ENCODE peak calls at places on chromosomes 16 and 17, in six cellular contexts. One of them, this sample, is unnamed.

GRCh38 chr16:51393381-51394005 is 242.4 kb upstream of the SALL1 start:
- DNase-seq in DND-41: no peak
- DNase-seq in GM13977: no peak
- DNase-seq in pancreas: no peak
- DNase-seq in ovary: no peak
- DNase-seq in fibroblast of the aortic adventitia: peak
- DNase-seq in this sample: no peak

GRCh38 chr17:45745843-45746494 is 38.2 kb upstream of the CRHR1 start:
- DNase-seq in ovary: no peak
- DNase-seq in pancreas: no peak
- DNase-seq in GM13977: no peak
- DNase-seq in fibroblast of the aortic adventitia: no peak
- DNase-seq in DND-41: no peak
- DNase-seq in this sample: no peak

GRCh38 chr16:72976047-72976746 is 71.7 kb downstream of the ZFHX3 start:
- DNase-seq in fibroblast of the aortic adventitia: peak
- DNase-seq in GM13977: no peak
- DNase-seq in DND-41: no peak
- DNase-seq in pancreas: no peak
- DNase-seq in ovary: no peak
- DNase-seq in this sample: no peak

GRCh38 chr17:65438708-65439294 is 122.6 kb downstream of the AXIN2 start:
- DNase-seq in GM13977: no peak
- DNase-seq in pancreas: no peak
- DNase-seq in fibroblast of the aortic adventitia: no peak
- DNase-seq in ovary: no peak
- DNase-seq in DND-41: no peak
- DNase-seq in this sample: no peak

GRCh38 chr16:89051521-89052166 is 42.0 kb upstream of the ACSF3 start:
- DNase-seq in ovary: no peak
- DNase-seq in fibroblast of the aortic adventitia: no peak
- DNase-seq in pancreas: no peak
- DNase-seq in GM13977: no peak
- DNase-seq in DND-41: no peak
- DNase-seq in this sample: no peak

GRCh38 chr16:50609049-50609832 is 61.0 kb downstream of the NKD1 start:
- DNase-seq in DND-41: no peak
- DNase-seq in GM13977: no peak
- DNase-seq in pancreas: no peak
- DNase-seq in ovary: no peak
- DNase-seq in fibroblast of the aortic adventitia: no peak
- DNase-seq in this sample: no peak

GRCh38 chr17:42112552-42113176 is at the start of gene DHX58:
- DNase-seq in DND-41: peak
- DNase-seq in GM13977: peak
- DNase-seq in ovary: peak
- DNase-seq in pancreas: peak
- DNase-seq in fibroblast of the aortic adventitia: peak
- DNase-seq in this sample: peak

GRCh38 chr16:86821933-86822332 is 243.6 kb downstream of the FOXL1 start:
- DNase-seq in fibroblast of the aortic adventitia: no peak
- DNase-seq in DND-41: no peak
- DNase-seq in GM13977: no peak
- DNase-seq in pancreas: no peak
- DNase-seq in ovary: no peak
- DNase-seq in this sample: no peak

GRCh38 chr17:5931611-5932010 is 138.6 kb upstream of the WSCD1 start:
- DNase-seq in fibroblast of the aortic adventitia: no peak
- DNase-seq in DND-41: no peak
- DNase-seq in ovary: no peak
- DNase-seq in GM13977: no peak
- DNase-seq in pancreas: no peak
- DNase-seq in this sample: no peak

GRCh38 chr16:4246777-4247476 is 5.0 kb upstream of the SRL start:
- DNase-seq in pancreas: no peak
- DNase-seq in ovary: no peak
- DNase-seq in fibroblast of the aortic adventitia: no peak
- DNase-seq in GM13977: no peak
- DNase-seq in DND-41: no peak
- DNase-seq in this sample: no peak

GRCh38 chr16:86924537-86924936 is 346.2 kb downstream of the FOXL1 start:
- DNase-seq in ovary: no peak
- DNase-seq in DND-41: no peak
- DNase-seq in pancreas: no peak
- DNase-seq in GM13977: no peak
- DNase-seq in fibroblast of the aortic adventitia: peak
- DNase-seq in this sample: no peak

GRCh38 chr16:63890072-63890471 is 1231.8 kb downstream of the CDH11 start:
- DNase-seq in GM13977: no peak
- DNase-seq in pancreas: peak
- DNase-seq in fibroblast of the aortic adventitia: peak
- DNase-seq in DND-41: no peak
- DNase-seq in ovary: peak
- DNase-seq in this sample: no peak

GRCh38 chr17:77872199-77872598 is 86.3 kb upstream of the TNRC6C start:
- DNase-seq in ovary: no peak
- DNase-seq in GM13977: no peak
- DNase-seq in DND-41: peak
- DNase-seq in fibroblast of the aortic adventitia: no peak
- DNase-seq in pancreas: no peak
- DNase-seq in this sample: peak
- TF ChIP-seq CTCF in ovary: no peak
- TF ChIP-seq CTCF in GM13977: no peak
- TF ChIP-seq CTCF in DND-41: no peak
- TF ChIP-seq CTCF in fibroblast of the aortic adventitia: no peak
- TF ChIP-seq CTCF in pancreas: no peak
- TF ChIP-seq CTCF in this sample: no peak

GRCh38 chr16:85665373-85665740 is 23.4 kb downstream of the GINS2 start:
- DNase-seq in DND-41: no peak
- DNase-seq in pancreas: no peak
- DNase-seq in ovary: no peak
- DNase-seq in fibroblast of the aortic adventitia: no peak
- DNase-seq in GM13977: no peak
- DNase-seq in this sample: no peak

GRCh38 chr16:85665929-85666328 is 22.8 kb downstream of the GINS2 start:
- DNase-seq in GM13977: no peak
- DNase-seq in DND-41: no peak
- DNase-seq in ovary: no peak
- DNase-seq in fibroblast of the aortic adventitia: no peak
- DNase-seq in pancreas: no peak
- DNase-seq in this sample: no peak

GRCh38 chr16:85663891-85664321 is 24.8 kb downstream of the GINS2 start:
- DNase-seq in GM13977: no peak
- DNase-seq in ovary: peak
- DNase-seq in DND-41: no peak
- DNase-seq in fibroblast of the aortic adventitia: no peak
- DNase-seq in pancreas: peak
- DNase-seq in this sample: no peak

GRCh38 chr16:85662976-85663830 is 25.6 kb downstream of the GINS2 start:
- DNase-seq in pancreas: no peak
- DNase-seq in DND-41: no peak
- DNase-seq in fibroblast of the aortic adventitia: no peak
- DNase-seq in GM13977: no peak
- DNase-seq in ovary: no peak
- DNase-seq in this sample: no peak

GRCh38 chr16:85664580-85665372 is 24.0 kb downstream of the GINS2 start:
- DNase-seq in fibroblast of the aortic adventitia: no peak
- DNase-seq in DND-41: no peak
- DNase-seq in GM13977: no peak
- DNase-seq in pancreas: no peak
- DNase-seq in ovary: no peak
- DNase-seq in this sample: no peak
- TF ChIP-seq CTCF in fibroblast of the aortic adventitia: no peak
- TF ChIP-seq CTCF in DND-41: no peak
- TF ChIP-seq CTCF in GM13977: no peak
- TF ChIP-seq CTCF in pancreas: no peak
- TF ChIP-seq CTCF in ovary: no peak
- TF ChIP-seq CTCF in this sample: no peak

DNA sequence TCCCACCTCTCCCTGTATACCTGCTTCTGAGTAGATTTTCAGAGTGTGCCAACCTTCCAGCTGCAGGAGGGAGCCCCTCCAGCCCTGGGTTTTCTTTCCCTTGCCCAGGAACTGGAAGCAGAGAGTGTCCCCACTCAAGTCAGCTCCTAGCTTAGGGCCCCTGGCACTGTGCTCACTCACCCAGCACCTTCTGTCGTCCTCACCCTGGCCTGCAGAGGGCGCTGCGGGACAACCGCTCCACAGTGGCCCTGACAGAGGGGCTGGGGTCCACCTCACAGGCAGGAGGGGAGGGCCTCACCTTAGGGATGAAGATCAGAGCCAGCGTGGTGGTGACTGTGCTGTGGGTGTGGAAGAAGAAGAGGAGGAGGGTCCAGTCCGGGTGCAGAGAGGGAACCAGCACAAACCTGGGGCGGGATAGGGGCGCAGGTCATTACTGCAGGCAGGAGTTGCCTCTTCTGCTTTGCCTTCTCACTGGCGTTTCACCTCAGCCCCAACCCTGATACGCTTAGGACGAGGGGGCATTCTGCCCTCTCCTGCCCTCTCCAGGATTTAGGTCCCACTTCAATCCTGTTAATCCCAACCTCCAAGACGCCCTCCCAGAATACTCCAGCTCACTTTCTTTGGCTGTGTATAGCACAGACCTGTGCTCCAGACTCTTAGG is 10.0 kb downstream of the GPR179 start:
- DNase-seq in ovary: no peak
- DNase-seq in fibroblast of the aortic adventitia: no peak
- DNase-seq in GM13977: peak
- DNase-seq in pancreas: no peak
- DNase-seq in DND-41: peak
- DNase-seq in this sample: peak
- TF ChIP-seq CTCF in ovary: no peak
- TF ChIP-seq CTCF in fibroblast of the aortic adventitia: peak
- TF ChIP-seq CTCF in GM13977: peak
- TF ChIP-seq CTCF in pancreas: no peak
- TF ChIP-seq CTCF in DND-41: peak
- TF ChIP-seq CTCF in this sample: peak

GRCh38 chr16:17275989-17276530 is 194.7 kb downstream of the XYLT1 start:
- DNase-seq in DND-41: no peak
- DNase-seq in ovary: no peak
- DNase-seq in pancreas: no peak
- DNase-seq in fibroblast of the aortic adventitia: no peak
- DNase-seq in GM13977: no peak
- DNase-seq in this sample: no peak

GRCh38 chr16:17276610-17277009 is 194.2 kb downstream of the XYLT1 start:
- DNase-seq in ovary: no peak
- DNase-seq in GM13977: no peak
- DNase-seq in fibroblast of the aortic adventitia: no peak
- DNase-seq in pancreas: no peak
- DNase-seq in DND-41: no peak
- DNase-seq in this sample: no peak

GRCh38 chr16:17275076-17275732 is 195.6 kb downstream of the XYLT1 start:
- DNase-seq in DND-41: no peak
- DNase-seq in pancreas: peak
- DNase-seq in ovary: no peak
- DNase-seq in fibroblast of the aortic adventitia: no peak
- DNase-seq in GM13977: no peak
- DNase-seq in this sample: peak

GRCh38 chr16:17278988-17279387 is 191.8 kb downstream of the XYLT1 start:
- DNase-seq in GM13977: no peak
- DNase-seq in ovary: peak
- DNase-seq in fibroblast of the aortic adventitia: no peak
- DNase-seq in pancreas: peak
- DNase-seq in DND-41: no peak
- DNase-seq in this sample: no peak

GRCh38 chr16:17277981-17278381 is 192.8 kb downstream of the XYLT1 start:
- DNase-seq in GM13977: peak
- DNase-seq in ovary: peak
- DNase-seq in pancreas: peak
- DNase-seq in DND-41: no peak
- DNase-seq in fibroblast of the aortic adventitia: peak
- DNase-seq in this sample: peak
- TF ChIP-seq CTCF in GM13977: peak
- TF ChIP-seq CTCF in ovary: peak
- TF ChIP-seq CTCF in pancreas: peak
- TF ChIP-seq CTCF in DND-41: no peak
- TF ChIP-seq CTCF in fibroblast of the aortic adventitia: peak
- TF ChIP-seq CTCF in this sample: no peak

DNA sequence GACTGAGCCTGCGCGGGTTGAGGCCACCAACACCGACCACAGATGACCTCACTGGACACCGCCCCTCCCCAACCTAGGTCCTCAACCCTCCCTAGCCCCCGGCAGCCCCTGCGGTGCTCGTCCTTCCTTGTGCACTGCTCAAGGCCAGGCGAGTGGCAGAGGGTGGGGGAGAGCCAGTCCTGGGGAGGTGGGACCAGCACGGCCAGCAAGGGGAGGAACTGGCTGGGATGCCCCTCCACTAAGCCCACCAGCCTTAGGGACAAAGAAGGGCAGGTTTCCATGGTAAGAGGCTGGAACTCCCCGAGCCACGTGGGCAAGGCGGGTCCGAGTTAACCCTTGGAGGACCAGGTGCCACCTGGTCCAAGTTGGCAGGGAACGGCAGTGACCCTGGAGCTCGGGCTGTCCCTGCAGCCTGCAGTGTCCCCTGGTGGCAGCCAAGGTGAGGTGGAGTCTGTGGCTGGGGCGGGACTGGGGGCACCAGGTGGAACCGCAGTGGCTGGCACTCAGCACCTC is 9.2 kb downstream of the FSCN2 start:
- DNase-seq in GM13977: peak
- DNase-seq in pancreas: peak
- DNase-seq in ovary: no peak
- DNase-seq in DND-41: peak
- DNase-seq in fibroblast of the aortic adventitia: no peak
- DNase-seq in this sample: peak
- TF ChIP-seq CTCF in GM13977: peak
- TF ChIP-seq CTCF in pancreas: peak
- TF ChIP-seq CTCF in ovary: peak
- TF ChIP-seq CTCF in DND-41: peak
- TF ChIP-seq CTCF in fibroblast of the aortic adventitia: peak
- TF ChIP-seq CTCF in this sample: peak

GRCh38 chr17:50172130-50172529 is 6.3 kb downstream of the SGCA start:
- DNase-seq in ovary: no peak
- DNase-seq in fibroblast of the aortic adventitia: no peak
- DNase-seq in pancreas: no peak
- DNase-seq in GM13977: no peak
- DNase-seq in DND-41: no peak
- DNase-seq in this sample: no peak
- TF ChIP-seq CTCF in ovary: no peak
- TF ChIP-seq CTCF in fibroblast of the aortic adventitia: no peak
- TF ChIP-seq CTCF in pancreas: no peak
- TF ChIP-seq CTCF in GM13977: no peak
- TF ChIP-seq CTCF in DND-41: no peak
- TF ChIP-seq CTCF in this sample: no peak

GRCh38 chr17:4407851-4408250 is 25.9 kb upstream of the SPNS3 start:
- DNase-seq in fibroblast of the aortic adventitia: no peak
- DNase-seq in DND-41: no peak
- DNase-seq in ovary: no peak
- DNase-seq in GM13977: no peak
- DNase-seq in pancreas: peak
- DNase-seq in this sample: no peak
- TF ChIP-seq CTCF in fibroblast of the aortic adventitia: no peak
- TF ChIP-seq CTCF in DND-41: no peak
- TF ChIP-seq CTCF in ovary: no peak
- TF ChIP-seq CTCF in GM13977: no peak
- TF ChIP-seq CTCF in pancreas: no peak
- TF ChIP-seq CTCF in this sample: no peak

DNA sequence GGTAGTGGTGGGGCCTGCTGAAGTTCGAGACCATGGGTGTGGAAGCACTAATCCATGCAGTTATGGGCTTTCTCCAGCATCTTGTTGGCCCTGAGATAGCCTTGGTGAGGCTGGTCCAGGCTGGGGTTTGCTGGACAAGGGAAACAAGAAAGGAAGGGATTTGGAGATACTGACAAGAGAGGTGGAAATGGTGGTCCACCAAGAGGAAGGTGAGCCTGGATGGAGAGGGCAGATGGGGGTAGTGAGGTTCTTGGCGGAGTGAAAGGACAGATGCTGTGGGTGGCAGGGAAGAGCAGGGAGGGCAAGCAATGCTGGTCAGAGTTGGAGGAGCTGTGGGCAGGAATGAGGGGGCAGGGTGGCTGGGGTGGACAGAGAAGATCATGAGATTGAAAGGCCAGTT is 5.5 kb upstream of the SMPD3 start:
- DNase-seq in DND-41: no peak
- DNase-seq in ovary: no peak
- DNase-seq in pancreas: no peak
- DNase-seq in GM13977: no peak
- DNase-seq in fibroblast of the aortic adventitia: no peak
- DNase-seq in this sample: no peak
- TF ChIP-seq CTCF in DND-41: no peak
- TF ChIP-seq CTCF in ovary: no peak
- TF ChIP-seq CTCF in pancreas: no peak
- TF ChIP-seq CTCF in GM13977: no peak
- TF ChIP-seq CTCF in fibroblast of the aortic adventitia: no peak
- TF ChIP-seq CTCF in this sample: no peak